ENCODE peak calls at places on chromosomes 2 and 18, in four cellular contexts. One of them, this sample, is unnamed.

GRCh38 chr2:218806346-218806978 is 24.5 kb downstream of the CYP27A1 start:
- DNase-seq in right atrium auricular region: peak; percentile 90
- DNase-seq in fibroblast of mammary gland: peak; percentile 99
- DNase-seq in foreskin keratinocyte: peak; percentile 88
- DNase-seq in this sample: peak; percentile 97

GRCh38 chr18:3689986-3690681 is 240.2 kb downstream of the TGIF1 start:
- DNase-seq in right atrium auricular region: no peak
- DNase-seq in fibroblast of mammary gland: no peak
- DNase-seq in foreskin keratinocyte: no peak
- DNase-seq in this sample: no peak

GRCh38 chr18:75211002-75211621 is 515 bp downstream of the TSHZ1 start:
- DNase-seq in right atrium auricular region: no peak
- DNase-seq in fibroblast of mammary gland: no peak
- DNase-seq in foreskin keratinocyte: no peak
- DNase-seq in this sample: no peak

GRCh38 chr2:38586926-38587325 is 15.8 kb downstream of the HNRNPLL start:
- DNase-seq in right atrium auricular region: no peak
- DNase-seq in fibroblast of mammary gland: peak; percentile 38
- DNase-seq in foreskin keratinocyte: no peak
- DNase-seq in this sample: no peak

GRCh38 chr2:101349893-101350662 is 37.2 kb downstream of the CREG2 start:
- DNase-seq in right atrium auricular region: no peak
- DNase-seq in fibroblast of mammary gland: peak; percentile 80
- DNase-seq in foreskin keratinocyte: no peak
- DNase-seq in this sample: peak; percentile 21

GRCh38 chr2:32743480-32744236 is 115.8 kb downstream of the TTC27 start:
- DNase-seq in right atrium auricular region: no peak
- DNase-seq in fibroblast of mammary gland: no peak
- DNase-seq in foreskin keratinocyte: no peak
- DNase-seq in this sample: peak; percentile 7

GRCh38 chr2:69693472-69694450 is 48.2 kb upstream of the ANXA4 start:
- DNase-seq in right atrium auricular region: no peak
- DNase-seq in fibroblast of mammary gland: no peak
- DNase-seq in foreskin keratinocyte: no peak
- DNase-seq in this sample: no peak

GRCh38 chr18:57331718-57332117 is 20.6 kb upstream of the ST8SIA3 start:
- DNase-seq in right atrium auricular region: no peak
- DNase-seq in fibroblast of mammary gland: no peak
- DNase-seq in foreskin keratinocyte: peak; percentile 61
- DNase-seq in this sample: no peak

GRCh38 chr2:120905824-120906571 is 170.3 kb downstream of the GLI2 start:
- DNase-seq in right atrium auricular region: no peak
- DNase-seq in fibroblast of mammary gland: no peak
- DNase-seq in foreskin keratinocyte: no peak
- DNase-seq in this sample: no peak

GRCh38 chr2:187658952-187659525 is 104.8 kb upstream of the TFPI start:
- DNase-seq in right atrium auricular region: no peak
- DNase-seq in fibroblast of mammary gland: peak; percentile 41
- DNase-seq in foreskin keratinocyte: no peak
- DNase-seq in this sample: peak; percentile 13

GRCh38 chr2:176464886-176465564 is 195.8 kb downstream of the MTX2 start:
- DNase-seq in right atrium auricular region: no peak
- DNase-seq in fibroblast of mammary gland: no peak
- DNase-seq in foreskin keratinocyte: no peak
- DNase-seq in this sample: no peak

GRCh38 chr2:189534854-189535253 is 45.7 kb downstream of the SLC40A1 start:
- DNase-seq in right atrium auricular region: no peak
- DNase-seq in fibroblast of mammary gland: peak; percentile 70
- DNase-seq in foreskin keratinocyte: no peak
- DNase-seq in this sample: peak; percentile 60

GRCh38 chr2:15298769-15299168 is 262.4 kb downstream of the NBAS start:
- DNase-seq in right atrium auricular region: no peak
- DNase-seq in fibroblast of mammary gland: peak; percentile 84
- DNase-seq in foreskin keratinocyte: peak; percentile 71
- DNase-seq in this sample: no peak

DNA sequence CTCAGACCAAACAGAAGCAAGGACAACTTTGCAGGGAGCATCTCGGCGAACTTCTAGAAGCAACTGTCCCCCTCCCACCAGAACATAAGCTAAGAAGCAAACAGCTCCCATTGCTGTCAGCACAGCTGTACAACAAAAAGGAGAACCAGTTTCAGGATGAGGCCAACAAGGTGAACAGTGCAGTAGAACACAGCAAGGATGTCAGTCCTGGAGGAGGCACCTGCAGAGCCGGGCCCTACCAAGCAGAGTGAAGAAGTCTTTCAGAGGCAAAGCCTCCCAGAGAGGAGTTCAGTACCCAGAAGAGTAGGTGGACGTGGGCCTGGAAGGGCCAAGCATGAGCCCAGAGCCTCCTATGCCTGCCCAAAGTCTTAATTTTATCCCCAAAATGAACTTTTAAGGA is 1.0 kb downstream of the PASK start:
- DNase-seq in right atrium auricular region: no peak
- DNase-seq in fibroblast of mammary gland: no peak
- DNase-seq in foreskin keratinocyte: no peak
- DNase-seq in this sample: no peak
- TF ChIP-seq CTCF in right atrium auricular region: no peak
- TF ChIP-seq CTCF in fibroblast of mammary gland: no peak
- TF ChIP-seq CTCF in foreskin keratinocyte: no peak
- TF ChIP-seq CTCF in this sample: no peak

DNA sequence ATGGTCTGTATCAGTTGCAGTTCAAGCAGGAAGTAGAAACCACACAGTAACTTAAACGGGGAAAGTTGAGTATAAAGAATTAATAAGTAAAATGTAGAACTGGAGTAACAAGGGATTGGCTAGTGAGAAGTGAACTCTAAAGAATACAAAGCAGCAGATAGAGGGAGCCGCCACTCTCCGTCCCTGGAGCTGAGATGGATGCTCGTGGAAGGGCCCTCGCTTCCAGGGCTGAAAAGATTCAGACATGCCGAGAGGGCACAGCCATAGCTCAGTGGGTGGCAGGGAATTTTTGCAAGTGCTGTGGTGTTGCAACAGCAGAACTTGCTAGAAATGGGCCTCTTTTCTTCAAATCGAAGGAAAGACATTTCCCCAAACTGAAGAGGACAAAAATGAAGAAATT is 155.8 kb downstream of the COL6A3 start:
- DNase-seq in right atrium auricular region: no peak
- DNase-seq in fibroblast of mammary gland: peak; percentile 26
- DNase-seq in foreskin keratinocyte: no peak
- DNase-seq in this sample: peak; percentile 22
- TF ChIP-seq CTCF in right atrium auricular region: no peak
- TF ChIP-seq CTCF in fibroblast of mammary gland: no peak
- TF ChIP-seq CTCF in foreskin keratinocyte: no peak
- TF ChIP-seq CTCF in this sample: peak; percentile 30

GRCh38 chr18:30086351-30086750 is 956.2 kb downstream of the DSC3 start:
- DNase-seq in right atrium auricular region: no peak
- DNase-seq in fibroblast of mammary gland: no peak
- DNase-seq in foreskin keratinocyte: no peak
- DNase-seq in this sample: no peak

DNA sequence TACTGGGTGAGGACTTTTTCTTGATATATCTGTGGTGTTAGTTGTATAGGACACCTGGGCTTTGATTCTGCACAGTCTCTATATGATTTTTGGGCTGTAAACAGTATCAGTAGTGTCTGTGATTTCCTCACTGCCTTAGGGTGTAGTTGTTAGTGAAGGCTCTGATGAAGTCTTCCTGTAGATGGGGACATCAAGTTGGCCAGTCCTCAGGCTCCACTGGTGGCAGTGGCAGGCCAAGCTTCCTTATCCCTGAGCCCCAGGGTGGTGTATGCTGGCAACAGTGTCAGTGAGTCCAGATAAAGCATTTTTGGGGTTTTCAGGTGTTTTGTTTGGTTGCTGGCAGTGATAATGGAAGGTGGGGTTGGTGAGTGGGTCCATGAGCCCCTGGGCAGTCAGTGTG is 961.4 kb downstream of the DSC3 start:
- DNase-seq in right atrium auricular region: no peak
- DNase-seq in fibroblast of mammary gland: no peak
- DNase-seq in foreskin keratinocyte: no peak
- DNase-seq in this sample: no peak
- TF ChIP-seq CTCF in right atrium auricular region: no peak
- TF ChIP-seq CTCF in fibroblast of mammary gland: no peak
- TF ChIP-seq CTCF in foreskin keratinocyte: no peak
- TF ChIP-seq CTCF in this sample: no peak

GRCh38 chr2:98126061-98126460 is 39.1 kb downstream of the VWA3B start:
- DNase-seq in right atrium auricular region: no peak
- DNase-seq in fibroblast of mammary gland: peak; percentile 73
- DNase-seq in foreskin keratinocyte: no peak
- DNase-seq in this sample: no peak

GRCh38 chr2:98118852-98119251 is 31.9 kb downstream of the VWA3B start:
- DNase-seq in right atrium auricular region: no peak
- DNase-seq in fibroblast of mammary gland: no peak
- DNase-seq in foreskin keratinocyte: peak; percentile 36
- DNase-seq in this sample: no peak

GRCh38 chr2:98121149-98121548 is 34.2 kb downstream of the VWA3B start:
- DNase-seq in right atrium auricular region: no peak
- DNase-seq in fibroblast of mammary gland: no peak
- DNase-seq in foreskin keratinocyte: no peak
- DNase-seq in this sample: no peak

GRCh38 chr2:98123286-98123685 is 36.3 kb downstream of the VWA3B start:
- DNase-seq in right atrium auricular region: no peak
- DNase-seq in fibroblast of mammary gland: no peak
- DNase-seq in foreskin keratinocyte: no peak
- DNase-seq in this sample: no peak

DNA sequence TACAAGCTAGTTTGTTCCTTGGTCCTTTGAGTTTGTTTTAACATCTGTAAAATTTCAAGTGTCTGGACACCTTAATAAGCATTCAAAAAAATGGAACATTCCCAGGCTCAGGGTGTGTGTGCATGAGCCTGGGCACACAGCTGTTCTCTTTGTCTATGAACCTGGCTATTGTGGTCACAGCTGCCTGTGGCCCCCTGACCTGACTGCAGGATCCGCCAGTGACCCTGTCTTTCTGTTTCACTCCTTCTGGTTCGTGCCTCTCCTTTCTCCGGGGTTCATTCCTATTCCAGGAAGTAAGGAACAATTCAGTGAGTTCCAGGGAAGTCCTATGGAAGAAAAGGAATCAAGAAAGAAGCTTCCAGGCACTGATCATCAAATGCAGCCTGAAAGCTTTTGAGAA is 35.6 kb downstream of the VWA3B start:
- DNase-seq in right atrium auricular region: no peak
- DNase-seq in fibroblast of mammary gland: no peak
- DNase-seq in foreskin keratinocyte: no peak
- DNase-seq in this sample: no peak
- TF ChIP-seq CTCF in right atrium auricular region: no peak
- TF ChIP-seq CTCF in fibroblast of mammary gland: no peak
- TF ChIP-seq CTCF in foreskin keratinocyte: no peak
- TF ChIP-seq CTCF in this sample: no peak

GRCh38 chr18:35127201-35127600 is 86.0 kb downstream of the MAPRE2 start:
- DNase-seq in right atrium auricular region: no peak
- DNase-seq in fibroblast of mammary gland: peak; percentile 25
- DNase-seq in foreskin keratinocyte: no peak
- DNase-seq in this sample: peak; percentile 25
- TF ChIP-seq CTCF in right atrium auricular region: no peak
- TF ChIP-seq CTCF in fibroblast of mammary gland: peak; percentile 42
- TF ChIP-seq CTCF in foreskin keratinocyte: peak; percentile 29
- TF ChIP-seq CTCF in this sample: peak; percentile 54

GRCh38 chr2:224747765-224748164 is 31.6 kb upstream of the CCDC195 start:
- DNase-seq in right atrium auricular region: no peak
- DNase-seq in fibroblast of mammary gland: no peak
- DNase-seq in foreskin keratinocyte: no peak
- DNase-seq in this sample: no peak

GRCh38 chr2:224751996-224752698 is 36.0 kb upstream of the CCDC195 start:
- DNase-seq in right atrium auricular region: no peak
- DNase-seq in fibroblast of mammary gland: no peak
- DNase-seq in foreskin keratinocyte: no peak
- DNase-seq in this sample: no peak

GRCh38 chr2:224754129-224754528 is 38.0 kb upstream of the CCDC195 start:
- DNase-seq in right atrium auricular region: peak; percentile 67
- DNase-seq in fibroblast of mammary gland: peak; percentile 95
- DNase-seq in foreskin keratinocyte: peak; percentile 59
- DNase-seq in this sample: no peak

DNA sequence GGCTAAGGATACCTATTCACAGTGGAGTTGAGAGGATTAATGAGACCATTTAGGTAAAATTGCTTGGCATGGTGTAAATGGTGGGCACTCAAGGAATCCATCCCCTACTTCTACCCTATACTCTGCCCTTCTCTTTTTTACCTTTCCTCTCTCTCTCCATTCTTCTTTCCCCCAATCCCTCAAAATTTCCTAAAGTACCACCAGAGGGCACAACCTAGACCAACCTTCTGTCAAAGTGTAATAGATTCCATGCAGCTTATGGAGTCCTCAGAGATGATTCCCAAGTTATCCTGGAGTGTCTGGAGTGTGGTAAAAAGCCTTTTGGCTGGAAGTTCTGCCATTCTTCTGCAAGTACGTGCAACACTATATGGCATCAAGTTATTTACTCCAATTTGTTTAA is 33.0 kb upstream of the CCDC195 start:
- DNase-seq in right atrium auricular region: no peak
- DNase-seq in fibroblast of mammary gland: no peak
- DNase-seq in foreskin keratinocyte: no peak
- DNase-seq in this sample: no peak
- TF ChIP-seq CTCF in right atrium auricular region: no peak
- TF ChIP-seq CTCF in fibroblast of mammary gland: peak; percentile 32
- TF ChIP-seq CTCF in foreskin keratinocyte: peak; percentile 49
- TF ChIP-seq CTCF in this sample: peak; percentile 46

This sample was measured in HFFc6.